ENCODE peak calls at places on chromosomes 1 and 21, in eight cellular contexts. G is iris pigment epithelial cell; O is NCI-H446 treated with DMSO at 0.1 percent for 48 hours; A is AG09319; J is KBM-7; H is activated CD8-positive, alpha-beta memory T cell treated with anti-CD3 and anti-CD28 coated beads for 1 hour; Y is stimulated activated CD4-positive, alpha-beta T cell treated with anti-CD3 and anti-CD28 coated beads, Interleukin-15, amount 100 ng/mL, for 24 hours; T is left ventricle myocardium superior. D is an unnamed sample.

GRCh38 chr1:31099283-31100063 is 34.0 kb upstream of the PUM1 start:
- DNase-seq in T (no peak), Y (no peak), A (no peak), J (no peak), H (no peak), G (no peak), O (no peak), D (no peak)

GRCh38 chr1:212482352-212483153 is 49.8 kb downstream of the NENF start:
- DNase-seq in O (no peak), T (no peak), Y (no peak), J (no peak), A (no peak), G (peak), H (no peak), D (no peak)

GRCh38 chr1:162151900-162152829 is 82.7 kb downstream of the NOS1AP start:
- DNase-seq in J (peak), O (no peak), A (no peak), H (peak), T (no peak), G (peak), Y (peak), D (no peak)

GRCh38 chr21:40717008-40717407 is 129.9 kb downstream of the DSCAM start:
- DNase-seq in G (no peak), Y (no peak), H (no peak), T (no peak), J (no peak), O (peak), A (no peak), D (no peak)

GRCh38 chr1:192807221-192807967 is 1.4 kb upstream of the RGS2 start:
- DNase-seq in O (peak), G (peak), H (no peak), T (no peak), J (no peak), Y (peak), A (no peak), D (no peak)

GRCh38 chr1:231806623-231807470 is 180.3 kb downstream of the DISC1 start:
- DNase-seq in G (peak), O (peak), T (peak), Y (peak), A (no peak), H (no peak), J (peak), D (peak)

GRCh38 chr1:190679032-190679431 is 201.4 kb upstream of the BRINP3 start:
- DNase-seq in J (no peak), G (peak), Y (no peak), O (no peak), H (no peak), A (no peak), T (no peak), D (no peak)

GRCh38 chr1:228050571-228051181 is 31.8 kb upstream of the ARF1 start:
- DNase-seq in A (no peak), H (no peak), Y (no peak), G (no peak), J (no peak), O (no peak), T (peak), D (no peak)

GRCh38 chr1:1272341-1273151 is 1.1 kb downstream of the UBE2J2 start:
- DNase-seq in A (no peak), J (no peak), H (no peak), O (no peak), Y (no peak), G (no peak), T (no peak), D (no peak)

GRCh38 chr1:121522061-121522759 is 337.4 kb downstream of the SRGAP2C start:
- DNase-seq in T (no peak), A (no peak), J (no peak), O (no peak), H (no peak), Y (no peak), G (no peak), D (no peak)

GRCh38 chr1:210257698-210258395 is 25.3 kb downstream of the SERTAD4 start:
- DNase-seq in H (no peak), A (no peak), J (no peak), G (no peak), T (no peak), O (no peak), Y (no peak), D (no peak)

GRCh38 chr1:193538004-193538355 is 351.6 kb upstream of the B3GALT2 start:
- DNase-seq in Y (no peak), J (no peak), H (no peak), A (no peak), G (no peak), O (no peak), T (no peak), D (no peak)

GRCh38 chr21:31902438-31902837 is 29.6 kb downstream of the HUNK start:
- DNase-seq in O (no peak), Y (no peak), G (no peak), H (no peak), A (no peak), T (no peak), J (no peak), D (no peak)

GRCh38 chr1:240562111-240562590 is 49.8 kb downstream of the GREM2 start:
- DNase-seq in J (no peak), T (no peak), O (no peak), A (no peak), G (peak), Y (no peak), H (no peak), D (no peak)

GRCh38 chr21:38227401-38227800 is 29.4 kb upstream of the KCNJ15 start:
- DNase-seq in J (no peak), H (no peak), G (no peak), O (no peak), Y (no peak), T (no peak), A (no peak), D (no peak)

GRCh38 chr1:10555635-10556429 is 81.1 kb downstream of the PEX14 start:
- DNase-seq in J (no peak), T (no peak), Y (no peak), G (no peak), H (no peak), A (no peak), O (no peak), D (no peak)

GRCh38 chr1:34785875-34786470 is 5.0 kb downstream of the GJB3 start:
- DNase-seq in A (no peak), J (no peak), Y (no peak), H (no peak), O (no peak), T (no peak), G (no peak), D (no peak)

GRCh38 chr1:113874017-113874879 is 2.7 kb upstream of the PTPN22 start:
- DNase-seq in G (peak), T (no peak), Y (peak), O (no peak), H (no peak), J (peak), A (no peak), D (no peak)

GRCh38 chr1:112397051-112397471 is 1.0 kb downstream of the CTTNBP2NL start:
- DNase-seq in T (no peak), O (no peak), A (no peak), G (no peak), Y (no peak), J (no peak), H (no peak), D (no peak)

GRCh38 chr1:169312084-169312954 is 55.3 kb downstream of the NME7 start:
- DNase-seq in O (no peak), A (peak), Y (peak), H (peak), J (peak), G (peak), T (no peak), D (no peak)

GRCh38 chr1:193661385-193661784 is 475.0 kb upstream of the B3GALT2 start:
- DNase-seq in O (peak), H (no peak), J (no peak), G (no peak), T (no peak), A (no peak), Y (no peak), D (no peak)

GRCh38 chr1:92527670-92528069 is 40.9 kb upstream of the GFI1 start:
- DNase-seq in A (no peak), T (no peak), Y (no peak), G (no peak), H (no peak), O (no peak), J (no peak), D (no peak)

GRCh38 chr1:76317299-76317913 is 242.9 kb downstream of the ST6GALNAC3 start:
- DNase-seq in T (no peak), J (no peak), A (no peak), O (no peak), G (no peak), Y (no peak), H (no peak), D (no peak)

GRCh38 chr1:149962736-149963135 is 26.1 kb upstream of the MTMR11 start:
- DNase-seq in T (no peak), Y (no peak), J (no peak), H (no peak), O (no peak), A (no peak), G (no peak), D (no peak)

GRCh38 chr1:202951437-202951836 is 6.7 kb downstream of the ADIPOR1 start:
- DNase-seq in A (no peak), J (no peak), G (no peak), Y (no peak), T (no peak), H (no peak), O (no peak), D (no peak)

GRCh38 chr1:44408181-44409018 is 3.3 kb downstream of the RNF220 start:
- DNase-seq in H (no peak), J (no peak), T (peak), O (no peak), G (no peak), Y (peak), A (no peak), D (no peak)

GRCh38 chr1:89660086-89660946 is 27.4 kb downstream of the LRRC8C start:
- DNase-seq in J (no peak), G (peak), T (no peak), Y (no peak), A (no peak), H (no peak), O (no peak), D (no peak)

GRCh38 chr1:178898401-178898800 is 27.5 kb upstream of the ANGPTL1 start:
- DNase-seq in G (no peak), J (no peak), O (no peak), Y (no peak), H (no peak), A (no peak), T (no peak), D (no peak)

GRCh38 chr1:203686091-203686632 is 59.5 kb downstream of the ATP2B4 start:
- DNase-seq in H (no peak), O (peak), G (peak), T (no peak), J (no peak), Y (no peak), A (no peak), D (no peak)

GRCh38 chr1:41964400-41964799 is 45.7 kb upstream of the HIVEP3 start:
- DNase-seq in A (no peak), T (no peak), O (no peak), H (no peak), J (no peak), Y (no peak), G (no peak), D (no peak)

GRCh38 chr1:106555571-106555970 is 500.9 kb upstream of the PRMT6 start:
- DNase-seq in O (no peak), A (no peak), T (no peak), J (no peak), G (no peak), H (no peak), Y (no peak), D (no peak)

GRCh38 chr1:159600894-159601293 is 13.3 kb downstream of the APCS start:
- DNase-seq in G (peak), A (no peak), Y (no peak), T (no peak), O (no peak), H (no peak), J (no peak), D (no peak)

GRCh38 chr1:15181564-15181963 is 28.0 kb downstream of the TMEM51 start:
- DNase-seq in Y (no peak), J (no peak), G (no peak), H (no peak), O (no peak), T (no peak), A (no peak), D (no peak)

GRCh38 chr1:167263784-167264464 is 43.2 kb downstream of the POU2F1 start:
- DNase-seq in Y (no peak), T (no peak), A (no peak), J (peak), G (peak), H (no peak), O (no peak), D (no peak)

GRCh38 chr1:94156226-94156625 is 35.3 kb upstream of the ABCA4 start:
- DNase-seq in G (peak), A (no peak), O (no peak), J (no peak), Y (no peak), H (no peak), T (no peak), D (no peak)